ENCODE peak calls at places on chromosome 14, in seven cellular contexts. One of them, this sample, is unnamed.
A peak's percentile ranks its signal among the peaks of the same experiment; 100 is the strongest.

GRCh38 chr14:88241810-88242209 is 81.3 kb downstream of the KCNK10 start:
- DNase-seq in PC-3: no peak
- DNase-seq in CD8-positive, alpha-beta T cell: no peak
- DNase-seq in heart right ventricle: no peak
- DNase-seq in thoracic aorta: no peak
- DNase-seq in keratinocyte: no peak
- DNase-seq in uterus: no peak
- DNase-seq in this sample: no peak

GRCh38 chr14:44586910-44587309 is 79.8 kb upstream of the FSCB start:
- DNase-seq in PC-3: no peak
- DNase-seq in CD8-positive, alpha-beta T cell: no peak
- DNase-seq in heart right ventricle: no peak
- DNase-seq in thoracic aorta: no peak
- DNase-seq in keratinocyte: no peak
- DNase-seq in uterus: no peak
- DNase-seq in this sample: no peak

GRCh38 chr14:20435454-20436362 is at the start of gene KLHL33:
- DNase-seq in PC-3: no peak
- DNase-seq in CD8-positive, alpha-beta T cell: no peak
- DNase-seq in heart right ventricle: no peak
- DNase-seq in thoracic aorta: no peak
- DNase-seq in keratinocyte: no peak
- DNase-seq in uterus: no peak
- DNase-seq in this sample: no peak

GRCh38 chr14:73286598-73286997 is 49.3 kb downstream of the PAPLN start:
- DNase-seq in PC-3: no peak
- DNase-seq in CD8-positive, alpha-beta T cell: no peak
- DNase-seq in heart right ventricle: no peak
- DNase-seq in thoracic aorta: no peak
- DNase-seq in keratinocyte: no peak
- DNase-seq in uterus: no peak
- DNase-seq in this sample: no peak

GRCh38 chr14:94045563-94046345 is 19.6 kb downstream of the OTUB2 start:
- DNase-seq in PC-3: no peak
- DNase-seq in CD8-positive, alpha-beta T cell: no peak
- DNase-seq in heart right ventricle: no peak
- DNase-seq in thoracic aorta: no peak
- DNase-seq in keratinocyte: no peak
- DNase-seq in uterus: peak; percentile 10
- DNase-seq in this sample: no peak

GRCh38 chr14:68688872-68689371 is 103.9 kb downstream of the ZFP36L1 start:
- DNase-seq in PC-3: peak; percentile 23
- DNase-seq in CD8-positive, alpha-beta T cell: no peak
- DNase-seq in heart right ventricle: no peak
- DNase-seq in thoracic aorta: no peak
- DNase-seq in keratinocyte: no peak
- DNase-seq in uterus: peak; percentile 59
- DNase-seq in this sample: no peak

GRCh38 chr14:61640158-61640833 is 55.0 kb upstream of the HIF1A start:
- DNase-seq in PC-3: no peak
- DNase-seq in CD8-positive, alpha-beta T cell: no peak
- DNase-seq in heart right ventricle: peak; percentile 16
- DNase-seq in thoracic aorta: no peak
- DNase-seq in keratinocyte: no peak
- DNase-seq in uterus: no peak
- DNase-seq in this sample: no peak

GRCh38 chr14:48584031-48584430 is 908.6 kb upstream of the MDGA2 start:
- DNase-seq in PC-3: peak; percentile 42
- DNase-seq in CD8-positive, alpha-beta T cell: no peak
- DNase-seq in heart right ventricle: no peak
- DNase-seq in thoracic aorta: no peak
- DNase-seq in keratinocyte: no peak
- DNase-seq in uterus: no peak
- DNase-seq in this sample: peak; percentile 32

GRCh38 chr14:94110552-94111181 is at the start of gene IFI27:
- DNase-seq in PC-3: peak; percentile 24
- DNase-seq in CD8-positive, alpha-beta T cell: peak; percentile 17
- DNase-seq in heart right ventricle: peak; percentile 88
- DNase-seq in thoracic aorta: no peak
- DNase-seq in keratinocyte: peak; percentile 26
- DNase-seq in uterus: peak; percentile 72
- DNase-seq in this sample: no peak

GRCh38 chr14:24436355-24437019 is 6.1 kb downstream of the SDR39U1 start:
- DNase-seq in PC-3: peak; percentile 87
- DNase-seq in CD8-positive, alpha-beta T cell: no peak
- DNase-seq in heart right ventricle: peak; percentile 64
- DNase-seq in thoracic aorta: no peak
- DNase-seq in keratinocyte: no peak
- DNase-seq in uterus: no peak
- DNase-seq in this sample: no peak

GRCh38 chr14:53386359-53386758 is 233.2 kb upstream of the DDHD1 start:
- DNase-seq in PC-3: no peak
- DNase-seq in CD8-positive, alpha-beta T cell: no peak
- DNase-seq in heart right ventricle: no peak
- DNase-seq in thoracic aorta: no peak
- DNase-seq in keratinocyte: no peak
- DNase-seq in uterus: no peak
- DNase-seq in this sample: no peak

GRCh38 chr14:22871962-22872832 is 657 bp downstream of the LRP10 start:
- DNase-seq in PC-3: peak; percentile 94
- DNase-seq in CD8-positive, alpha-beta T cell: peak; percentile 82
- DNase-seq in heart right ventricle: peak; percentile 81
- DNase-seq in thoracic aorta: no peak
- DNase-seq in keratinocyte: no peak
- DNase-seq in uterus: peak; percentile 92
- DNase-seq in this sample: no peak

GRCh38 chr14:97077687-97078086 is 280.5 kb downstream of the VRK1 start:
- DNase-seq in PC-3: no peak
- DNase-seq in CD8-positive, alpha-beta T cell: no peak
- DNase-seq in heart right ventricle: no peak
- DNase-seq in thoracic aorta: no peak
- DNase-seq in keratinocyte: no peak
- DNase-seq in uterus: no peak
- DNase-seq in this sample: no peak

GRCh38 chr14:24171422-24172260 is at the start of gene REC8:
- DNase-seq in PC-3: no peak
- DNase-seq in CD8-positive, alpha-beta T cell: peak; percentile 86
- DNase-seq in heart right ventricle: peak; percentile 74
- DNase-seq in thoracic aorta: peak; percentile 38
- DNase-seq in keratinocyte: no peak
- DNase-seq in uterus: peak; percentile 81
- DNase-seq in this sample: peak; percentile 92

GRCh38 chr14:22047105-22047504 is 373.5 kb upstream of the OR4E1 start:
- DNase-seq in PC-3: peak; percentile 34
- DNase-seq in CD8-positive, alpha-beta T cell: no peak
- DNase-seq in heart right ventricle: no peak
- DNase-seq in thoracic aorta: no peak
- DNase-seq in keratinocyte: no peak
- DNase-seq in uterus: no peak
- DNase-seq in this sample: no peak

GRCh38 chr14:87888136-87888999 is 104.6 kb downstream of the GALC start:
- DNase-seq in PC-3: peak; percentile 31
- DNase-seq in CD8-positive, alpha-beta T cell: no peak
- DNase-seq in heart right ventricle: peak; percentile 10
- DNase-seq in thoracic aorta: no peak
- DNase-seq in keratinocyte: no peak
- DNase-seq in uterus: no peak
- DNase-seq in this sample: no peak

GRCh38 chr14:22579881-22580280 is 9.1 kb downstream of the DAD1 start:
- DNase-seq in PC-3: no peak
- DNase-seq in CD8-positive, alpha-beta T cell: no peak
- DNase-seq in heart right ventricle: no peak
- DNase-seq in thoracic aorta: no peak
- DNase-seq in keratinocyte: no peak
- DNase-seq in uterus: no peak
- DNase-seq in this sample: no peak

GRCh38 chr14:77097006-77097688 is 911 bp upstream of the CIPC start:
- DNase-seq in PC-3: peak; percentile 57
- DNase-seq in CD8-positive, alpha-beta T cell: no peak
- DNase-seq in heart right ventricle: no peak
- DNase-seq in thoracic aorta: no peak
- DNase-seq in keratinocyte: no peak
- DNase-seq in uterus: no peak
- DNase-seq in this sample: no peak

GRCh38 chr14:57617510-57617909 is 123.9 kb upstream of the CCDC198 start:
- DNase-seq in PC-3: no peak
- DNase-seq in CD8-positive, alpha-beta T cell: no peak
- DNase-seq in heart right ventricle: no peak
- DNase-seq in thoracic aorta: no peak
- DNase-seq in keratinocyte: no peak
- DNase-seq in uterus: no peak
- DNase-seq in this sample: peak; percentile 21

GRCh38 chr14:63051966-63052365 is 6.7 kb upstream of the KCNH5 start:
- DNase-seq in PC-3: no peak
- DNase-seq in CD8-positive, alpha-beta T cell: no peak
- DNase-seq in heart right ventricle: no peak
- DNase-seq in thoracic aorta: no peak
- DNase-seq in keratinocyte: no peak
- DNase-seq in uterus: no peak
- DNase-seq in this sample: no peak

GRCh38 chr14:59374048-59374447 is 91.1 kb downstream of the GPR135 start:
- DNase-seq in PC-3: no peak
- DNase-seq in CD8-positive, alpha-beta T cell: no peak
- DNase-seq in heart right ventricle: no peak
- DNase-seq in thoracic aorta: no peak
- DNase-seq in keratinocyte: no peak
- DNase-seq in uterus: no peak
- DNase-seq in this sample: no peak

GRCh38 chr14:80645667-80646413 is 295.7 kb downstream of the CEP128 start:
- DNase-seq in PC-3: peak; percentile 54
- DNase-seq in CD8-positive, alpha-beta T cell: no peak
- DNase-seq in heart right ventricle: no peak
- DNase-seq in thoracic aorta: no peak
- DNase-seq in keratinocyte: no peak
- DNase-seq in uterus: no peak
- DNase-seq in this sample: no peak

GRCh38 chr14:41609704-41610183 is 3.1 kb downstream of the LRFN5 start:
- DNase-seq in PC-3: peak; percentile 56
- DNase-seq in CD8-positive, alpha-beta T cell: no peak
- DNase-seq in heart right ventricle: peak; percentile 29
- DNase-seq in thoracic aorta: no peak
- DNase-seq in keratinocyte: no peak
- DNase-seq in uterus: peak; percentile 20
- DNase-seq in this sample: no peak
- H3K27me3 ChIP-seq in PC-3: peaks cover 73% of the 10 kb centered on the region
- H3K27me3 ChIP-seq in CD8-positive, alpha-beta T cell: peaks cover 8% of the 10 kb centered on the region
- H3K27me3 ChIP-seq in heart right ventricle: no peaks in the 10 kb centered on the region
- H3K27me3 ChIP-seq in thoracic aorta: peaks cover 6% of the 10 kb centered on the region
- H3K27me3 ChIP-seq in keratinocyte: peaks cover 56% of the 10 kb centered on the region
- H3K27me3 ChIP-seq in uterus: no peaks in the 10 kb centered on the region
- H3K27me3 ChIP-seq in this sample: peaks cover 19% of the 10 kb centered on the region

GRCh38 chr14:69990319-69990718 is 111.1 kb downstream of the SMOC1 start:
- DNase-seq in PC-3: no peak
- DNase-seq in CD8-positive, alpha-beta T cell: no peak
- DNase-seq in heart right ventricle: no peak
- DNase-seq in thoracic aorta: no peak
- DNase-seq in keratinocyte: no peak
- DNase-seq in uterus: no peak
- DNase-seq in this sample: no peak
- H3K27me3 ChIP-seq in PC-3: peaks cover 97% of the 10 kb centered on the region
- H3K27me3 ChIP-seq in CD8-positive, alpha-beta T cell: no peaks in the 10 kb centered on the region
- H3K27me3 ChIP-seq in heart right ventricle: no peaks in the 10 kb centered on the region
- H3K27me3 ChIP-seq in thoracic aorta: no peaks in the 10 kb centered on the region
- H3K27me3 ChIP-seq in keratinocyte: peaks cover 2% of the 10 kb centered on the region
- H3K27me3 ChIP-seq in uterus: no peaks in the 10 kb centered on the region
- H3K27me3 ChIP-seq in this sample: no peaks in the 10 kb centered on the region

GRCh38 chr14:71245659-71246361 is 338.6 kb downstream of the PCNX1 start:
- DNase-seq in PC-3: no peak
- DNase-seq in CD8-positive, alpha-beta T cell: peak; percentile 61
- DNase-seq in heart right ventricle: no peak
- DNase-seq in thoracic aorta: no peak
- DNase-seq in keratinocyte: no peak
- DNase-seq in uterus: no peak
- DNase-seq in this sample: no peak

GRCh38 chr14:71248204-71248603 is 340.9 kb downstream of the PCNX1 start:
- DNase-seq in PC-3: peak; percentile 71
- DNase-seq in CD8-positive, alpha-beta T cell: no peak
- DNase-seq in heart right ventricle: no peak
- DNase-seq in thoracic aorta: no peak
- DNase-seq in keratinocyte: no peak
- DNase-seq in uterus: no peak
- DNase-seq in this sample: no peak

GRCh38 chr14:71244341-71244740 is 337.1 kb downstream of the PCNX1 start:
- DNase-seq in PC-3: no peak
- DNase-seq in CD8-positive, alpha-beta T cell: no peak
- DNase-seq in heart right ventricle: no peak
- DNase-seq in thoracic aorta: no peak
- DNase-seq in keratinocyte: no peak
- DNase-seq in uterus: no peak
- DNase-seq in this sample: no peak

GRCh38 chr14:71246539-71246938 is 339.3 kb downstream of the PCNX1 start:
- DNase-seq in PC-3: no peak
- DNase-seq in CD8-positive, alpha-beta T cell: no peak
- DNase-seq in heart right ventricle: no peak
- DNase-seq in thoracic aorta: no peak
- DNase-seq in keratinocyte: no peak
- DNase-seq in uterus: no peak
- DNase-seq in this sample: no peak

GRCh38 chr14:71247106-71247505 is 339.8 kb downstream of the PCNX1 start:
- DNase-seq in PC-3: no peak
- DNase-seq in CD8-positive, alpha-beta T cell: no peak
- DNase-seq in heart right ventricle: no peak
- DNase-seq in thoracic aorta: no peak
- DNase-seq in keratinocyte: peak; percentile 54
- DNase-seq in uterus: no peak
- DNase-seq in this sample: no peak
- H3K27me3 ChIP-seq in PC-3: no peaks in the 10 kb centered on the region
- H3K27me3 ChIP-seq in CD8-positive, alpha-beta T cell: no peaks in the 10 kb centered on the region
- H3K27me3 ChIP-seq in heart right ventricle: no peaks in the 10 kb centered on the region
- H3K27me3 ChIP-seq in thoracic aorta: no peaks in the 10 kb centered on the region
- H3K27me3 ChIP-seq in keratinocyte: no peaks in the 10 kb centered on the region
- H3K27me3 ChIP-seq in uterus: no peaks in the 10 kb centered on the region
- H3K27me3 ChIP-seq in this sample: no peaks in the 10 kb centered on the region

GRCh38 chr14:100601914-100602313 is 14.7 kb upstream of the BEGAIN start:
- DNase-seq in PC-3: no peak
- DNase-seq in CD8-positive, alpha-beta T cell: no peak
- DNase-seq in heart right ventricle: no peak
- DNase-seq in thoracic aorta: no peak
- DNase-seq in keratinocyte: no peak
- DNase-seq in uterus: no peak
- DNase-seq in this sample: no peak

GRCh38 chr14:100602621-100603020 is 15.4 kb upstream of the BEGAIN start:
- DNase-seq in PC-3: no peak
- DNase-seq in CD8-positive, alpha-beta T cell: no peak
- DNase-seq in heart right ventricle: no peak
- DNase-seq in thoracic aorta: no peak
- DNase-seq in keratinocyte: no peak
- DNase-seq in uterus: no peak
- DNase-seq in this sample: no peak

GRCh38 chr14:100603341-100604125 is 16.3 kb upstream of the BEGAIN start:
- DNase-seq in PC-3: no peak
- DNase-seq in CD8-positive, alpha-beta T cell: no peak
- DNase-seq in heart right ventricle: no peak
- DNase-seq in thoracic aorta: no peak
- DNase-seq in keratinocyte: no peak
- DNase-seq in uterus: no peak
- DNase-seq in this sample: no peak

GRCh38 chr14:100604126-100604501 is 16.9 kb upstream of the BEGAIN start:
- DNase-seq in PC-3: no peak
- DNase-seq in CD8-positive, alpha-beta T cell: no peak
- DNase-seq in heart right ventricle: no peak
- DNase-seq in thoracic aorta: no peak
- DNase-seq in keratinocyte: no peak
- DNase-seq in uterus: no peak
- DNase-seq in this sample: no peak

GRCh38 chr14:100601064-100601463 is 13.8 kb upstream of the BEGAIN start:
- DNase-seq in PC-3: no peak
- DNase-seq in CD8-positive, alpha-beta T cell: no peak
- DNase-seq in heart right ventricle: no peak
- DNase-seq in thoracic aorta: no peak
- DNase-seq in keratinocyte: no peak
- DNase-seq in uterus: no peak
- DNase-seq in this sample: no peak
- H3K27me3 ChIP-seq in PC-3: peaks cover 38% of the 10 kb centered on the region
- H3K27me3 ChIP-seq in CD8-positive, alpha-beta T cell: no peaks in the 10 kb centered on the region
- H3K27me3 ChIP-seq in heart right ventricle: no peaks in the 10 kb centered on the region
- H3K27me3 ChIP-seq in thoracic aorta: no peaks in the 10 kb centered on the region
- H3K27me3 ChIP-seq in keratinocyte: peaks cover 9% of the 10 kb centered on the region
- H3K27me3 ChIP-seq in uterus: no peaks in the 10 kb centered on the region
- H3K27me3 ChIP-seq in this sample: peaks cover 30% of the 10 kb centered on the region